ENCODE peak calls at places on chromosomes 11 and 22, in four cellular contexts. M is heart right ventricle, V is lower lobe of right lung, Z is keratinocyte. R is an unnamed sample. For H3K27me3, the result is how much of the 10 kb centered on the place peaks cover.

GRCh38 chr22:20465759-20466077 is 28.1 kb upstream of the SCARF2 start:
- DNase-seq in V (no peak), M (no peak), Z (no peak), R (no peak)

GRCh38 chr22:40862537-40862936 is 624 bp upstream of the DNAJB7 start:
- DNase-seq in M (no peak), V (no peak), Z (no peak), R (no peak)

GRCh38 chr11:82874646-82875523 is 25.3 kb downstream of the PRCP start:
- DNase-seq in Z (no peak), M (no peak), V (no peak), R (no peak)

GRCh38 chr11:1054143-1055108 is 17.9 kb upstream of the MUC6 start:
- DNase-seq in M (no peak), Z (no peak), V (peak), R (no peak)

GRCh38 chr11:68214173-68215086 is 1.3 kb upstream of the KMT5B start:
- DNase-seq in M (peak), V (no peak), Z (no peak), R (no peak)

GRCh38 chr22:36028646-36029405 is at the start of gene RBFOX2:
- DNase-seq in M (peak), V (peak), Z (peak), R (peak)

GRCh38 chr11:105000167-105000566 is 22.8 kb downstream of the CASP5 start:
- DNase-seq in Z (no peak), V (no peak), M (no peak), R (no peak)

GRCh38 chr22:49582171-49582570 is 245.5 kb downstream of the BRD1 start:
- DNase-seq in M (no peak), V (no peak), Z (no peak), R (no peak)

GRCh38 chr11:96082936-96083335 is 159.0 kb upstream of the MTMR2 start:
- DNase-seq in M (no peak), Z (no peak), V (no peak), R (no peak)

GRCh38 chr11:559712-560304 is 730 bp downstream of the LMNTD2 start:
- DNase-seq in M (no peak), V (no peak), Z (no peak), R (no peak)

GRCh38 chr11:118607401-118608267 is at the start of gene PHLDB1:
- DNase-seq in M (peak), Z (no peak), V (peak), R (no peak)

GRCh38 chr11:15912291-15912690 is 444.1 kb downstream of the SOX6 start:
- DNase-seq in V (no peak), Z (no peak), M (no peak), R (no peak)

GRCh38 chr11:125750629-125751028 is 4.5 kb downstream of the PATE1 start:
- DNase-seq in M (no peak), V (no peak), Z (no peak), R (no peak)
- TF ChIP-seq CTCF in M (no peak), V (no peak), Z (no peak), R (peak)

DNA sequence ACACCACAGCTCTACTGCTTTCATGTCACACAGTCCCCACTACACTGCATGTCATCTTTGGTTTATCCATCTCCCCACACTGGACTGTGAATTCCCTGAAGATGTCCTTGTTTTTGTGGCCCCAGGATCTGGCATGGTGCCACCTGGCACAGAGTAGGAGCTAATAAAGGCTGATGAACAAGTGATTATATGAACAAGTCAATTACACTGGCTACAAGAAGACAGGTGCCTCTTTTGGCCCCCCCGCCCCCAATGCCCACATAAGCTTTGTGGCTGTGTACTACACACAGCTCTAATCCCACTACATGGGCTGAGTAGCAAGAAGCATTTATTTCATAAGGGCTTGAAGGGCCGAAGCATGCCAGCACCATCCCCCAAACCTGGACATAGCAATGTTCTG is 24.7 kb downstream of the PLEKHA7 start:
- DNase-seq in V (no peak), Z (no peak), M (no peak), R (no peak)
- H3K27ac ChIP-seq in V (no peak), Z (no peak), M (no peak), R (no peak)

DNA sequence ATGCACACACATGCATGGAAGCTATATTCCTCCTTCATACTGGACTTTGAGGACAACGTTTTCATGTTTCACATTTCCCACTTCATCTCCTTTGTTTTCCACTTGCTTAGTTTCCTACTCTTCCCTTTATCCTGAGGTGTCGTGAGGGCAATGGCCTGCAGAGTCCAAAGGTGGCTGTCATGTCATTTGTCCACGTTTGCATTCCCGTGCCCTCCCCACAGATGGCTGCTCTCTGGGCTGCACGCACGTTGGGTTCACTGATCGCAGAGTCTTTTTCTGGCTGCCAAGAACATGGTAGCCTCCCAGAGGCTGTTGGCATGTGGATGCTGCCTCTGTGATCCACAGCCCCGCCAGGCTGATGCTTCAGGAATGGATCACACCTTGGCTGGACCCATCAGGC is 256.0 kb downstream of the ST3GAL4 start:
- DNase-seq in M (no peak), V (no peak), Z (no peak), R (no peak)
- H3K27me3 ChIP-seq in M (under half), V (under half), Z (under half), R (under half)

DNA sequence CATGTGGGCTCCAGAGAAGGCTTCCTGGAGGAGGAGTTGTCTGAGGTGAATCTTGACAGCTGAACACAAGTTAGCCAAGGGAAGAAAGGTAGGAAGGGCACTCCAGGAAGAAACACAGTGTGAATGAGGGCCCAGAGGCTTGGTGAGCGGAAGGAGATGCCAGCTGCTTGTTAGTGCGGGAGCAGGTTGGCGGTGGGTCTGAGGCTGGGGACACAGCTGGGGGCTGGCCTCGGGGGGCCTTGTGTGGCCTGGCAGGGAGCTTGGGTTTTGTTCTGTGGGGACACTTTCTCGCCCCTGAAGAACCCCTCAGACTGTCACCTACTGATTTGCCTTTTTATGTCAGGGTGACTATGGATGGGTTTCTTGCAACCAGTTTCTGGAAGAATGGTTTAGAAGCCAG is 160.0 kb downstream of the ST3GAL4 start:
- DNase-seq in M (no peak), V (no peak), Z (no peak), R (no peak)
- TF ChIP-seq CTCF in M (no peak), V (no peak), Z (no peak), R (no peak)

GRCh38 chr11:36403661-36404060 is 106.4 kb downstream of the TRAF6 start:
- DNase-seq in M (no peak), V (no peak), Z (no peak), R (no peak)

GRCh38 chr11:36399745-36400144 is 103.7 kb downstream of the PRR5L start:
- DNase-seq in V (no peak), Z (no peak), M (no peak), R (no peak)

GRCh38 chr11:36404831-36405230 is 105.2 kb downstream of the TRAF6 start:
- DNase-seq in M (no peak), Z (no peak), V (no peak), R (no peak)

GRCh38 chr11:36400768-36401455 is 104.8 kb downstream of the PRR5L start:
- DNase-seq in Z (no peak), M (no peak), V (no peak), R (no peak)

DNA sequence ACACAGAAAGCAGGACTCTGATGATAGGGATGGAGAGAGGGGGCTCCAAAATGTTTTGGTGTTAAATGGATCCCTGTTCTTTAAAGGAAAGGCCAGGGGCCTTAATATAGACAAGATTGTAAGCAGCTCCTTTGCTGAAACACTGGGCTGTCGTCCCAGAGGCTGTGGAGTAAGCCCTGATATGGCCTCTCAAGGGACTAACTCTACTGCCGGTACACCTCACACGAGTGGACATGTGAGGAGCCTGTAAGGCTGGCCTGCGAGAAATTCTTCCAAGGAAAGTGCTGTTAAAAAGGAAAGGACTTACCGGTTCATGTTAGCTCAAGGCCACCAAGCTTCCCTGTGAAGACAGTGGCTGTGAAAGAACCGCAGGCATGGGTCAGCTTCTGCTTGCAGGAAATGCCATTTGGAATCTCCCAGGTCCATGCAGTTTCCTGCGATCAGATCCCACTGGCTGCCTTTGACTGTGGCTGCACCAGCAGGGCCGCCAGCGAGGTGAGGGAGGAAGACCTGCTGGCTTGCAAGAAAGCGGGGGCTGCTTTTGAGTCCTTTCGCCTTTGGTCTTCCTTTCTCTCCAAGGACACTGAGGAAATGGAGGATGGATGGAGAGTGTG is 106.6 kb downstream of the PRR5L start:
- DNase-seq in V (no peak), M (peak), Z (no peak), R (no peak)
- H3K27ac ChIP-seq in V (no peak), M (no peak), Z (no peak), R (no peak)

GRCh38 chr11:30107899-30108298 is 91.1 kb upstream of the KCNA4 start:
- DNase-seq in Z (no peak), V (no peak), M (no peak), R (no peak)
- H3K27me3 ChIP-seq in Z (under half), V (under half), M (under half), R (under half)

GRCh38 chr11:3195251-3196160 is 23.1 kb downstream of the MRGPRG start:
- DNase-seq in V (peak), Z (no peak), M (no peak), R (no peak)
- TF ChIP-seq CTCF in V (peak), Z (no peak), M (peak), R (peak)

GRCh38 chr11:36077886-36078685 is 134.2 kb downstream of the LDLRAD3 start:
- DNase-seq in M (no peak), V (no peak), Z (no peak), R (no peak)

GRCh38 chr11:36077368-36077767 is 133.5 kb downstream of the LDLRAD3 start:
- DNase-seq in M (no peak), V (no peak), Z (no peak), R (no peak)

GRCh38 chr11:36071917-36072500 is 128.1 kb downstream of the LDLRAD3 start:
- DNase-seq in M (no peak), Z (no peak), V (no peak), R (no peak)

GRCh38 chr11:36073411-36074203 is 129.7 kb downstream of the LDLRAD3 start:
- DNase-seq in V (no peak), M (peak), Z (no peak), R (peak)

DNA sequence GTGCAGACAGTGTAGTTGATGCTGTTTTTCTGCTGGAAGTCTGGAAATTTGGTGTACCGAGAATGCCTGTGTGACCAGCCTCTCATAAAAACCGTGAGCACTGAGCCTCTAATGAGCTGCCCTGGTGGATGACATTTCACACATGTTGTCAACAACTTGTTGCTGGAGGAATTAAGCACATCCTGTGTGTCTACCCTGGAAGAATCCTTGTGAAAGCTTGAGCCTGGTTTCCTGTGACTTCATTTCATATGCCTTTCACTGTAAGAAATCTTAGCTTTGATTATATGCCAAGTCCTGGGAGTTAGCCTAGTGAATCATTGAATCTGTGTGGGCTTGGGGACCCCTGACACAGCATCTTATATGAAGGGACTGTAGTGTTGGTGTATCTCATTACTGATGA is 131.2 kb downstream of the LDLRAD3 start:
- DNase-seq in M (no peak), V (no peak), Z (no peak), R (peak)
- H3K27ac ChIP-seq in M (no peak), V (no peak), Z (no peak), R (peak)

R was measured in AG04450.